ENCODE peak calls at places on chromosomes 1 and 21, in nine cellular contexts. H is hepatocyte, P is GM10248, Z is ovary, I is left lung, B is NB4, L is WERI-Rb-1, G is Peyer's patch, J is K562. T is an unnamed sample.

GRCh38 chr1:225442156-225442555 is 14.3 kb upstream of the LBR start:
- DNase-seq in I (no peak), L (no peak), B (no peak), P (no peak), G (no peak), H (no peak), J (no peak), Z (no peak), T (no peak)

GRCh38 chr1:152347116-152347728 is 12.6 kb downstream of the FLG2 start:
- DNase-seq in H (peak), L (peak), I (no peak), J (peak), Z (no peak), P (peak), G (peak), B (peak), T (no peak)

GRCh38 chr1:109370712-109371270 is 26.9 kb downstream of the SORT1 start:
- DNase-seq in H (no peak), I (no peak), P (no peak), Z (no peak), J (no peak), G (no peak), B (peak), L (no peak), T (no peak)

GRCh38 chr1:173409613-173410012 is 67.5 kb upstream of the PRDX6 start:
- DNase-seq in Z (peak), I (peak), L (no peak), B (peak), J (no peak), H (no peak), P (no peak), G (peak), T (no peak)

GRCh38 chr21:36647279-36648093 is 51.4 kb upstream of the SIM2 start:
- DNase-seq in P (no peak), Z (no peak), I (no peak), G (no peak), B (no peak), H (peak), L (no peak), J (no peak), T (no peak)

GRCh38 chr1:153849487-153850185 is 73.1 kb downstream of the GATAD2B start:
- DNase-seq in P (peak), J (no peak), B (peak), L (peak), G (no peak), Z (no peak), I (no peak), H (no peak), T (no peak)

GRCh38 chr1:85464497-85465098 is 361 bp downstream of the DDAH1 start:
- DNase-seq in J (no peak), P (peak), G (peak), H (peak), B (no peak), I (peak), L (peak), Z (peak), T (peak)

GRCh38 chr1:92958203-92958970 is 2.9 kb downstream of the DIPK1A start:
- DNase-seq in Z (no peak), G (no peak), J (no peak), I (no peak), B (no peak), P (no peak), L (no peak), H (peak), T (no peak)

DNA sequence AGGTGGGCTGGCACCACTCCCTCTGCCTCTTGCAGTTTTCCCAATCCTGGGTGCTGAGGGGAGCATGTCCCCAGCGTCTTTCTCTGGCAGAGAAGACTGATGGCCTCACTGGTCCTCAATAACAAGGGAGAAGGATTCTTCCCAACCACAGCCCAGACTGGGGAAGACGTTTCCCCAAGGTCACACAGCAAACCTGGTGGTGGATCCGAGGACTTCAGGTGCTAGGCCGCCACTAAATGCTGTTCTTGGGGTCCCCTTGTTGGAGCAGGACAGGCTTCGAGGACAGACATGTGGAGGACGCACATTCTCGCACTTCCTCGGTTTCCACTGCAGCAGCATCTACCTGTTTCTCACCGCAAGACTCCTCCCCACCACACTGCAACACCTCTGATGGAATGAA is 30.9 kb upstream of the PAX7 start:
- DNase-seq in Z (no peak), L (no peak), I (no peak), J (no peak), G (no peak), H (no peak), P (no peak), B (no peak), T (peak)
- TF ChIP-seq CTCF in Z (no peak), L (peak), I (no peak), J (no peak), G (no peak), H (no peak), P (no peak), B (no peak), T (no peak)

DNA sequence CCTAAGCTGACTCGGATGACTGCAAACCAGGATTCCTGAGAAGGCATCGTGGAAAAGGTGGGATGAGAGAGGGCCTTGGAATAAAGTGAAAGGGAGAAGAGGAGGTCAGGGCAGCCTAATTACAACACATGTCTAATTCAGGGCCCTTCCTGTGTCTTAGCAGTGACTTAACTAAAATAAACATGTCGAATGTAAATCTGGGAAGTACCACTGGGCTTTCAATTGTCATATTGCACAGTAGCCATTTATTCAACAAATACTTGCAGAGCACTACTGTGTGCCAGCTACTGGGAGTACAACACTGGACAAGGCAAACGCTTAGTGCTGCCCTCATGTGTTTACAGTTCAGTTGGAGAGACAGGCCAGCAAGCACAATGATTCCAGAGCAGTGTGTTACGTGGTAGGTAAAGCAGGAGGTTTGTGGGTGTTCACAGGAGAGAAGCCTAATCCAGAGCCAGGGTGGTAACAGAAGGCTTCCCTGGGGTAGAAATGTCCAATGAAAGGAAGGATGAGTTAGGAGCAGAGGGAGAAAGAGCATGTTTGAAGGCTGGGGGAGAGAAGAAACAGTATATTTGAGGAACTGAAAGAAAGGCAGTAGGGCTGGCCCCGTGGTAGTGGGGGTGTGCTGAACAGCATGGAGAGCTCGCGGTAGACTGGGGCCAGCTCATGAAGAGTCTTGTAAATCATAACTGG is 38.0 kb upstream of the RASAL2 start:
- DNase-seq in G (no peak), J (no peak), H (peak), L (peak), Z (no peak), P (peak), B (peak), I (peak), T (no peak)
- TF ChIP-seq CTCF in G (peak), J (no peak), H (peak), L (peak), Z (no peak), P (peak), B (peak), I (no peak), T (peak)

GRCh38 chr1:41431490-41432350 is 52.8 kb downstream of the EDN2 start:
- DNase-seq in J (no peak), G (no peak), Z (peak), I (no peak), H (no peak), B (no peak), P (no peak), L (no peak), T (no peak)
- TF ChIP-seq CTCF in J (peak), G (no peak), Z (no peak), I (no peak), H (no peak), B (no peak), P (no peak), L (peak), T (no peak)

GRCh38 chr21:43645414-43645891 is 13.8 kb downstream of the HSF2BP start:
- DNase-seq in Z (peak), B (peak), H (peak), G (peak), L (peak), P (peak), J (no peak), I (peak), T (no peak)
- TF ChIP-seq CTCF in Z (no peak), B (peak), H (peak), G (peak), L (no peak), P (peak), J (peak), I (peak), T (peak)

GRCh38 chr1:218996362-218996761 is 177.3 kb upstream of the LYPLAL1 start:
- DNase-seq in L (no peak), H (no peak), G (no peak), B (no peak), P (no peak), Z (no peak), J (no peak), I (no peak), T (no peak)
- TF ChIP-seq CTCF in L (no peak), H (peak), G (no peak), B (no peak), P (no peak), Z (no peak), J (peak), I (no peak), T (peak)

DNA sequence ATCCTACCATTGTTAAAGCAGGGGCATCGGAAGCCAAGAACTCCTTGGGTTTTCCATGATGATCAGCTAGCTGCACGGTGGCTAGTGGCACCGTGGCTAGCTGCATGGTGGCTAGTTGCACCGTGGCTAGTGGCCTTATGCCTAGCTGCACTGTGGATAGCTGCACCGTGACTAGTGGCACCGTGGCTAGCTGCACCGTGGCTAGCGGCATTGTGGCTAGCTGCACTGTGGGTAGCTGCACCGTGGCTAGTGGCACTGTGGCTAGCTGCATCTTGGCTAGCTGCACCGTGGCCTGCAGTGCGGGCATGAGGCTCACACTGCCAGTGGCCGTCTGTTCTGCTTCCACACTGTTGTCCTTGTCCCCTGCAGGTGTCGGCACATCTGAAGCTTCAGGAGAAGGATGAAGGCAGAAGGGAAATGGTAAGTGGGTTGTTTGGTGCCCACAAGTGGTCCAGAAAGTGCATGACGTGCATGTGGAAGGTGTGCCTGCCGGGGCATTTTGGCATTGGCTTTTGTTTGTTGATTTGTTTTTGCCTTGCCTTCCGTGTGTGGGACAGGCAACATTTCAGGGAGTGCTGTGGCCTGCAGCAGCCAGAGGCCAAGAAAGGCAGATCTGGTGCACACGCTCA is 38.6 kb downstream of the TFF3 start:
- DNase-seq in P (no peak), L (peak), B (no peak), G (no peak), Z (no peak), H (no peak), I (no peak), J (no peak), T (no peak)
- TF ChIP-seq CTCF in P (no peak), L (peak), B (no peak), G (no peak), Z (no peak), H (peak), I (no peak), J (no peak), T (peak)

T was measured in chondrocyte.